ENCODE peak calls at places on chromosomes 6 and 20, in four cellular contexts. U is memory B cell, X is GM12865, E is astrocyte of the hippocampus. R is an unnamed sample.

GRCh38 chr6:28393912-28394662 is 5.5 kb downstream of the ZSCAN12 start:
- DNase-seq in U (no peak), X (no peak), E (peak), R (no peak)

GRCh38 chr6:105900120-105900937 is 185.8 kb upstream of the PRDM1 start:
- DNase-seq in U (no peak), X (peak), E (peak), R (no peak)

GRCh38 chr6:72873438-72873837 is 251.6 kb downstream of the KCNQ5 start:
- DNase-seq in U (no peak), X (no peak), E (no peak), R (no peak)

GRCh38 chr6:53647437-53648094 is 18.0 kb downstream of the KLHL31 start:
- DNase-seq in U (no peak), X (peak), E (no peak), R (peak)

GRCh38 chr6:128336436-128337095 is 183.8 kb downstream of the PTPRK start:
- DNase-seq in U (no peak), X (no peak), E (no peak), R (no peak)

GRCh38 chr6:111307275-111307858 is 175.7 kb downstream of the REV3L start:
- DNase-seq in U (no peak), X (no peak), E (no peak), R (no peak)

GRCh38 chr6:77010931-77011542 is 452.3 kb downstream of the HTR1B start:
- DNase-seq in U (no peak), X (no peak), E (no peak), R (no peak)

GRCh38 chr6:55040102-55040848 is 134.0 kb upstream of the HCRTR2 start:
- DNase-seq in U (no peak), X (no peak), E (peak), R (no peak)

GRCh38 chr6:142378138-142378875 is 76.5 kb downstream of the ADGRG6 start:
- DNase-seq in U (no peak), X (no peak), E (peak), R (no peak)

GRCh38 chr6:37454420-37455125 is 21.6 kb downstream of the CMTR1 start:
- DNase-seq in U (no peak), X (no peak), E (no peak), R (no peak)

GRCh38 chr6:52976591-52977035 is 18.5 kb downstream of the GSTA4 start:
- DNase-seq in U (no peak), X (no peak), E (no peak), R (peak)

GRCh38 chr20:2462484-2462883 is 8.1 kb downstream of the SNRPB start:
- DNase-seq in U (no peak), X (no peak), E (no peak), R (no peak)

GRCh38 chr20:20211274-20211987 is 156.5 kb upstream of the INSM1 start:
- DNase-seq in U (no peak), X (no peak), E (peak), R (no peak)

GRCh38 chr20:19930461-19930860 is 86.7 kb upstream of the NAA20 start:
- DNase-seq in U (no peak), X (no peak), E (no peak), R (no peak)

GRCh38 chr6:48068326-48069191 is 42.4 kb downstream of the PTCHD4 start:
- DNase-seq in U (no peak), X (no peak), E (peak), R (peak)

GRCh38 chr6:116369540-116370327 is 1.0 kb upstream of the DSE start:
- DNase-seq in U (peak), X (peak), E (no peak), R (peak)

GRCh38 chr6:32945106-32945761 is 4.4 kb upstream of the HLA-DMB start:
- DNase-seq in U (no peak), X (peak), E (no peak), R (no peak)

GRCh38 chr20:25000268-25000801 is 7.8 kb upstream of the APMAP start:
- DNase-seq in U (no peak), X (no peak), E (peak), R (no peak)

GRCh38 chr20:60903325-60903958 is 348.6 kb upstream of the CDH4 start:
- DNase-seq in U (no peak), X (no peak), E (no peak), R (no peak)

GRCh38 chr20:54221996-54222890 is 14.4 kb downstream of the PFDN4 start:
- DNase-seq in U (no peak), X (no peak), E (peak), R (no peak)

GRCh38 chr6:52523363-52524207 is 53.3 kb downstream of the TRAM2 start:
- DNase-seq in U (no peak), X (no peak), E (no peak), R (no peak)

GRCh38 chr6:79525272-79526100 is 11.7 kb downstream of the LCA5 start:
- DNase-seq in U (no peak), X (no peak), E (peak), R (no peak)

GRCh38 chr6:118706702-118707101 is 55.3 kb upstream of the CEP85L start:
- DNase-seq in U (no peak), X (no peak), E (peak), R (no peak)

GRCh38 chr6:109096198-109096597 is 891 bp downstream of the CEP57L1 start:
- DNase-seq in U (no peak), X (no peak), E (no peak), R (no peak)

GRCh38 chr6:136669299-136669699 is 119.1 kb upstream of the MAP7 start:
- DNase-seq in U (no peak), X (no peak), E (peak), R (no peak)

GRCh38 chr6:79212859-79213258 is 21.6 kb downstream of the HMGN3 start:
- DNase-seq in U (no peak), X (no peak), E (no peak), R (no peak)

GRCh38 chr6:165231581-165232276 is 77.7 kb downstream of the C6orf118 start:
- DNase-seq in U (no peak), X (peak), E (peak), R (no peak)

GRCh38 chr6:104705095-104705707 is 154.5 kb downstream of the HACE1 start:
- DNase-seq in U (no peak), X (peak), E (peak), R (no peak)

GRCh38 chr20:51354769-51355319 is 187.7 kb downstream of the NFATC2 start:
- DNase-seq in U (no peak), X (no peak), E (peak), R (no peak)

GRCh38 chr6:166558156-166559025 is 28.1 kb downstream of the RAMACL start:
- DNase-seq in U (no peak), X (no peak), E (no peak), R (no peak)

GRCh38 chr6:70709826-70710225 is 42.1 kb downstream of the SMAP1 start:
- DNase-seq in U (no peak), X (no peak), E (peak), R (no peak)

GRCh38 chr6:1445650-1446645 is 56.6 kb downstream of the FOXF2 start:
- DNase-seq in U (no peak), X (no peak), E (no peak), R (no peak)

GRCh38 chr20:12928755-12929401 is 79.9 kb upstream of the SPTLC3 start:
- DNase-seq in U (no peak), X (no peak), E (peak), R (no peak)

GRCh38 chr6:79441222-79441621 is 96.0 kb downstream of the LCA5 start:
- DNase-seq in U (no peak), X (no peak), E (no peak), R (no peak)

GRCh38 chr20:63416631-63417030 is 55.5 kb upstream of the CHRNA4 start:
- DNase-seq in U (no peak), X (no peak), E (no peak), R (no peak)

GRCh38 chr6:33702345-33702977 is 9.0 kb downstream of the UQCC2 start:
- DNase-seq in U (no peak), X (peak), E (peak), R (peak)

GRCh38 chr6:34565722-34566137 is 9.6 kb upstream of the SPDEF start:
- DNase-seq in U (no peak), X (no peak), E (no peak), R (no peak)

GRCh38 chr20:49717693-49718092 is 4.0 kb upstream of the B4GALT5 start:
- DNase-seq in U (no peak), X (no peak), E (no peak), R (no peak)

GRCh38 chr6:160534050-160534696 is 129.9 kb downstream of the LPA start:
- DNase-seq in U (peak), X (peak), E (peak), R (peak)

R was measured in GM13976.